ENCODE peak calls at places on chromosomes 13 and 19, in ten cellular contexts. One of them, this sample, is unnamed.

GRCh38 chr19:18388328-18389094 is 2.6 kb downstream of the GDF15 start:
- DNase-seq in fibroblast of lung: peak; percentile 54
- DNase-seq in pancreas: peak; percentile 93
- DNase-seq in K562: peak; percentile 92
- DNase-seq in neural progenitor cell: peak; percentile 84
- DNase-seq in astrocyte: no peak
- DNase-seq in left ventricle myocardium inferior: peak; percentile 83
- DNase-seq in body of pancreas: peak; percentile 85
- DNase-seq in tibial nerve: peak; percentile 61
- DNase-seq in thoracic aorta: peak; percentile 40
- DNase-seq in this sample: peak; percentile 85

GRCh38 chr19:18594824-18595373 is 6.3 kb downstream of the REX1BD start:
- DNase-seq in fibroblast of lung: no peak
- DNase-seq in left ventricle myocardium inferior: no peak
- DNase-seq in pancreas: no peak
- DNase-seq in K562: no peak
- DNase-seq in tibial nerve: no peak
- DNase-seq in thoracic aorta: no peak
- DNase-seq in neural progenitor cell: peak; percentile 33
- DNase-seq in astrocyte: no peak
- DNase-seq in body of pancreas: no peak
- DNase-seq in this sample: peak; percentile 48

GRCh38 chr19:53877361-53877766 is 4.6 kb upstream of the PRKCG start:
- DNase-seq in neural progenitor cell: no peak
- DNase-seq in astrocyte: no peak
- DNase-seq in pancreas: no peak
- DNase-seq in tibial nerve: no peak
- DNase-seq in body of pancreas: no peak
- DNase-seq in thoracic aorta: no peak
- DNase-seq in fibroblast of lung: no peak
- DNase-seq in K562: no peak
- DNase-seq in left ventricle myocardium inferior: no peak
- DNase-seq in this sample: no peak

GRCh38 chr13:98450495-98451167 is 126.3 kb downstream of the STK24 start:
- DNase-seq in astrocyte: peak; percentile 12
- DNase-seq in left ventricle myocardium inferior: peak; percentile 68
- DNase-seq in pancreas: peak; percentile 52
- DNase-seq in tibial nerve: no peak
- DNase-seq in fibroblast of lung: no peak
- DNase-seq in K562: no peak
- DNase-seq in neural progenitor cell: no peak
- DNase-seq in thoracic aorta: no peak
- DNase-seq in body of pancreas: no peak
- DNase-seq in this sample: no peak

GRCh38 chr13:46855166-46855565 is 41.7 kb downstream of the HTR2A start:
- DNase-seq in fibroblast of lung: no peak
- DNase-seq in K562: no peak
- DNase-seq in tibial nerve: no peak
- DNase-seq in pancreas: no peak
- DNase-seq in body of pancreas: no peak
- DNase-seq in neural progenitor cell: no peak
- DNase-seq in astrocyte: no peak
- DNase-seq in left ventricle myocardium inferior: no peak
- DNase-seq in thoracic aorta: no peak
- DNase-seq in this sample: no peak

GRCh38 chr13:95628488-95628887 is 16.0 kb downstream of the DZIP1 start:
- DNase-seq in fibroblast of lung: no peak
- DNase-seq in body of pancreas: no peak
- DNase-seq in K562: no peak
- DNase-seq in thoracic aorta: no peak
- DNase-seq in neural progenitor cell: no peak
- DNase-seq in pancreas: no peak
- DNase-seq in left ventricle myocardium inferior: no peak
- DNase-seq in tibial nerve: no peak
- DNase-seq in astrocyte: no peak
- DNase-seq in this sample: no peak

GRCh38 chr19:18489627-18490184 is 32.2 kb downstream of the ELL start:
- DNase-seq in astrocyte: no peak
- DNase-seq in pancreas: no peak
- DNase-seq in fibroblast of lung: no peak
- DNase-seq in neural progenitor cell: no peak
- DNase-seq in tibial nerve: no peak
- DNase-seq in body of pancreas: no peak
- DNase-seq in thoracic aorta: no peak
- DNase-seq in K562: no peak
- DNase-seq in left ventricle myocardium inferior: no peak
- DNase-seq in this sample: no peak

GRCh38 chr19:33194527-33194883 is 375 bp downstream of the LRP3 start:
- DNase-seq in neural progenitor cell: peak; percentile 47
- DNase-seq in fibroblast of lung: no peak
- DNase-seq in tibial nerve: no peak
- DNase-seq in astrocyte: no peak
- DNase-seq in left ventricle myocardium inferior: no peak
- DNase-seq in pancreas: peak; percentile 70
- DNase-seq in body of pancreas: no peak
- DNase-seq in thoracic aorta: no peak
- DNase-seq in K562: no peak
- DNase-seq in this sample: no peak

GRCh38 chr19:50050406-50051223 is 24.8 kb downstream of the ZNF473 start:
- DNase-seq in astrocyte: peak; percentile 60
- DNase-seq in K562: peak; percentile 90
- DNase-seq in pancreas: peak; percentile 66
- DNase-seq in body of pancreas: peak; percentile 86
- DNase-seq in thoracic aorta: peak; percentile 87
- DNase-seq in tibial nerve: peak; percentile 19
- DNase-seq in neural progenitor cell: peak; percentile 39
- DNase-seq in left ventricle myocardium inferior: peak; percentile 85
- DNase-seq in fibroblast of lung: peak; percentile 78
- DNase-seq in this sample: peak; percentile 79

GRCh38 chr13:37878496-37878895 is 8.9 kb upstream of the TRPC4 start:
- DNase-seq in thoracic aorta: no peak
- DNase-seq in body of pancreas: no peak
- DNase-seq in K562: no peak
- DNase-seq in pancreas: no peak
- DNase-seq in astrocyte: peak; percentile 24
- DNase-seq in tibial nerve: no peak
- DNase-seq in neural progenitor cell: no peak
- DNase-seq in fibroblast of lung: peak; percentile 15
- DNase-seq in left ventricle myocardium inferior: no peak
- DNase-seq in this sample: no peak

GRCh38 chr19:18193388-18194207 is 580 bp downstream of the MPV17L2 start:
- DNase-seq in left ventricle myocardium inferior: no peak
- DNase-seq in thoracic aorta: no peak
- DNase-seq in pancreas: no peak
- DNase-seq in tibial nerve: no peak
- DNase-seq in K562: peak; percentile 49
- DNase-seq in body of pancreas: no peak
- DNase-seq in neural progenitor cell: peak; percentile 45
- DNase-seq in fibroblast of lung: no peak
- DNase-seq in astrocyte: no peak
- DNase-seq in this sample: no peak

GRCh38 chr13:23183292-23183691 is 2.5 kb downstream of the SGCG start:
- DNase-seq in neural progenitor cell: no peak
- DNase-seq in thoracic aorta: no peak
- DNase-seq in K562: no peak
- DNase-seq in fibroblast of lung: no peak
- DNase-seq in left ventricle myocardium inferior: peak; percentile 41
- DNase-seq in tibial nerve: no peak
- DNase-seq in astrocyte: no peak
- DNase-seq in body of pancreas: no peak
- DNase-seq in pancreas: no peak
- DNase-seq in this sample: no peak

GRCh38 chr13:41054212-41054877 is 7.0 kb upstream of the WBP4 start:
- DNase-seq in neural progenitor cell: peak; percentile 57
- DNase-seq in body of pancreas: peak; percentile 44
- DNase-seq in left ventricle myocardium inferior: no peak
- DNase-seq in astrocyte: peak; percentile 61
- DNase-seq in thoracic aorta: no peak
- DNase-seq in fibroblast of lung: peak; percentile 71
- DNase-seq in pancreas: no peak
- DNase-seq in K562: peak; percentile 68
- DNase-seq in tibial nerve: no peak
- DNase-seq in this sample: no peak

GRCh38 chr13:78586706-78587105 is 16.6 kb downstream of the POU4F1 start:
- DNase-seq in neural progenitor cell: peak; percentile 91
- DNase-seq in body of pancreas: no peak
- DNase-seq in thoracic aorta: no peak
- DNase-seq in astrocyte: no peak
- DNase-seq in left ventricle myocardium inferior: no peak
- DNase-seq in fibroblast of lung: peak; percentile 8
- DNase-seq in pancreas: no peak
- DNase-seq in tibial nerve: no peak
- DNase-seq in K562: peak; percentile 49
- DNase-seq in this sample: no peak

GRCh38 chr19:54136086-54136863 is 1.3 kb upstream of the CNOT3 start:
- DNase-seq in K562: no peak
- DNase-seq in fibroblast of lung: peak; percentile 14
- DNase-seq in pancreas: no peak
- DNase-seq in left ventricle myocardium inferior: no peak
- DNase-seq in astrocyte: no peak
- DNase-seq in tibial nerve: no peak
- DNase-seq in thoracic aorta: no peak
- DNase-seq in neural progenitor cell: peak; percentile 63
- DNase-seq in body of pancreas: no peak
- DNase-seq in this sample: peak; percentile 34

GRCh38 chr13:100541882-100542545 is 46.6 kb downstream of the GGACT start:
- DNase-seq in astrocyte: no peak
- DNase-seq in neural progenitor cell: peak; percentile 41
- DNase-seq in left ventricle myocardium inferior: no peak
- DNase-seq in K562: no peak
- DNase-seq in fibroblast of lung: no peak
- DNase-seq in thoracic aorta: no peak
- DNase-seq in pancreas: no peak
- DNase-seq in tibial nerve: no peak
- DNase-seq in body of pancreas: no peak
- DNase-seq in this sample: peak; percentile 75

GRCh38 chr13:36453518-36453917 is 21.2 kb downstream of the CCNA1 start:
- DNase-seq in K562: no peak
- DNase-seq in body of pancreas: no peak
- DNase-seq in tibial nerve: no peak
- DNase-seq in astrocyte: no peak
- DNase-seq in fibroblast of lung: no peak
- DNase-seq in pancreas: no peak
- DNase-seq in left ventricle myocardium inferior: no peak
- DNase-seq in neural progenitor cell: peak; percentile 45
- DNase-seq in thoracic aorta: no peak
- DNase-seq in this sample: no peak

GRCh38 chr19:16462757-16463250 is 9.0 kb downstream of the EPS15L1 start:
- DNase-seq in neural progenitor cell: no peak
- DNase-seq in left ventricle myocardium inferior: peak; percentile 41
- DNase-seq in body of pancreas: no peak
- DNase-seq in thoracic aorta: no peak
- DNase-seq in tibial nerve: no peak
- DNase-seq in pancreas: no peak
- DNase-seq in K562: no peak
- DNase-seq in astrocyte: peak; percentile 18
- DNase-seq in fibroblast of lung: no peak
- DNase-seq in this sample: no peak

GRCh38 chr13:86906458-86906857 is 764.7 kb upstream of the SLITRK5 start:
- DNase-seq in body of pancreas: no peak
- DNase-seq in thoracic aorta: no peak
- DNase-seq in neural progenitor cell: no peak
- DNase-seq in astrocyte: peak; percentile 46
- DNase-seq in tibial nerve: no peak
- DNase-seq in pancreas: no peak
- DNase-seq in K562: no peak
- DNase-seq in fibroblast of lung: peak; percentile 23
- DNase-seq in left ventricle myocardium inferior: no peak
- DNase-seq in this sample: peak; percentile 65

GRCh38 chr19:46731007-46731501 is 14.1 kb upstream of the PRKD2 start:
- DNase-seq in tibial nerve: no peak
- DNase-seq in astrocyte: peak; percentile 96
- DNase-seq in K562: peak; percentile 87
- DNase-seq in thoracic aorta: no peak
- DNase-seq in body of pancreas: peak; percentile 65
- DNase-seq in left ventricle myocardium inferior: no peak
- DNase-seq in neural progenitor cell: no peak
- DNase-seq in fibroblast of lung: peak; percentile 91
- DNase-seq in pancreas: no peak
- DNase-seq in this sample: no peak
- H3K36me3 ChIP-seq in tibial nerve: no peaks in the 10 kb centered on the region
- H3K36me3 ChIP-seq in astrocyte: peaks cover 16% of the 10 kb centered on the region
- H3K36me3 ChIP-seq in K562: peaks cover 96% of the 10 kb centered on the region
- H3K36me3 ChIP-seq in thoracic aorta: peaks cover 64% of the 10 kb centered on the region
- H3K36me3 ChIP-seq in body of pancreas: no peaks in the 10 kb centered on the region
- H3K36me3 ChIP-seq in left ventricle myocardium inferior: peaks cover 96% of the 10 kb centered on the region
- H3K36me3 ChIP-seq in neural progenitor cell: peaks cover 4% of the 10 kb centered on the region
- H3K36me3 ChIP-seq in fibroblast of lung: peaks cover 50% of the 10 kb centered on the region
- H3K36me3 ChIP-seq in pancreas: peaks cover 13% of the 10 kb centered on the region
- H3K36me3 ChIP-seq in this sample: peaks cover 97% of the 10 kb centered on the region

GRCh38 chr19:35740423-35741215 is 1.6 kb downstream of the IGFLR1 start:
- DNase-seq in pancreas: peak; percentile 96
- DNase-seq in neural progenitor cell: peak; percentile 99
- DNase-seq in body of pancreas: peak; percentile 99
- DNase-seq in tibial nerve: peak; percentile 97
- DNase-seq in left ventricle myocardium inferior: peak; percentile 99
- DNase-seq in thoracic aorta: peak; percentile 96
- DNase-seq in fibroblast of lung: peak; percentile 95
- DNase-seq in K562: peak; percentile 99
- DNase-seq in astrocyte: peak; percentile 89
- DNase-seq in this sample: peak; percentile 99
- TF ChIP-seq CTCF in pancreas: no peak
- TF ChIP-seq CTCF in neural progenitor cell: peak; percentile 56
- TF ChIP-seq CTCF in body of pancreas: peak; percentile 32
- TF ChIP-seq CTCF in tibial nerve: no peak
- TF ChIP-seq CTCF in left ventricle myocardium inferior: peak; percentile 20
- TF ChIP-seq CTCF in thoracic aorta: peak; percentile 21
- TF ChIP-seq CTCF in fibroblast of lung: no peak
- TF ChIP-seq CTCF in K562: peak; percentile 46
- TF ChIP-seq CTCF in astrocyte: no peak
- TF ChIP-seq CTCF in this sample: no peak

GRCh38 chr13:45492538-45492937 is 27.8 kb downstream of the COG3 start:
- DNase-seq in pancreas: no peak
- DNase-seq in body of pancreas: no peak
- DNase-seq in neural progenitor cell: no peak
- DNase-seq in left ventricle myocardium inferior: no peak
- DNase-seq in fibroblast of lung: peak; percentile 67
- DNase-seq in K562: no peak
- DNase-seq in astrocyte: no peak
- DNase-seq in tibial nerve: no peak
- DNase-seq in thoracic aorta: no peak
- DNase-seq in this sample: no peak
- H3K36me3 ChIP-seq in pancreas: peaks cover 5% of the 10 kb centered on the region
- H3K36me3 ChIP-seq in body of pancreas: peaks cover 5% of the 10 kb centered on the region
- H3K36me3 ChIP-seq in neural progenitor cell: peaks cover 9% of the 10 kb centered on the region
- H3K36me3 ChIP-seq in left ventricle myocardium inferior: peaks cover 80% of the 10 kb centered on the region
- H3K36me3 ChIP-seq in fibroblast of lung: peaks cover 8% of the 10 kb centered on the region
- H3K36me3 ChIP-seq in K562: peaks cover 36% of the 10 kb centered on the region
- H3K36me3 ChIP-seq in astrocyte: peaks cover 36% of the 10 kb centered on the region
- H3K36me3 ChIP-seq in tibial nerve: no peaks in the 10 kb centered on the region
- H3K36me3 ChIP-seq in thoracic aorta: peaks cover 23% of the 10 kb centered on the region
- H3K36me3 ChIP-seq in this sample: peaks cover 28% of the 10 kb centered on the region

DNA sequence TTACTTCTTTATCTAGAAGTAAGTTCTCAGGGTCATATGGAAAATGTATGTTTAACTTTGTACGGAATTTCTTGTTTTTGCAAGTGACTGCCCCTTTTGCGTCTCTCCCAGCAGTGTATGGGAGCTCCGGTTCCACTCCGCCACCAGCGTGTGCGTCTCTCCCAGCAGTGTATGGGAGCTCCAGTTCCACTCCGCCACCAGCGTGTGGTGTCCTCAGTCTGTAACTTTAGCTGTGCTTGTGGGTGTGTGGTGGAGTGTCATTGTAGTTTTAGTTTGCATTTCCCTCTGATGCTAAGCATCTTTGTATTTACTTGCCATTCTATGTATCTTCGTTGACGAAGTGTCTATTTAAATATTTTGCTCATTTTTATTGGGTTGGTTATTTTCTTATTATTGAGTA is 2.4 kb downstream of the CUL4A start:
- DNase-seq in left ventricle myocardium inferior: no peak
- DNase-seq in pancreas: no peak
- DNase-seq in K562: peak; percentile 70
- DNase-seq in astrocyte: no peak
- DNase-seq in thoracic aorta: no peak
- DNase-seq in fibroblast of lung: no peak
- DNase-seq in body of pancreas: no peak
- DNase-seq in tibial nerve: no peak
- DNase-seq in neural progenitor cell: peak; percentile 51
- DNase-seq in this sample: peak; percentile 61
- TF ChIP-seq CTCF in left ventricle myocardium inferior: peak; percentile 16
- TF ChIP-seq CTCF in pancreas: no peak
- TF ChIP-seq CTCF in K562: peak; percentile 67
- TF ChIP-seq CTCF in astrocyte: no peak
- TF ChIP-seq CTCF in thoracic aorta: no peak
- TF ChIP-seq CTCF in fibroblast of lung: no peak
- TF ChIP-seq CTCF in body of pancreas: no peak
- TF ChIP-seq CTCF in tibial nerve: no peak
- TF ChIP-seq CTCF in neural progenitor cell: peak; percentile 25
- TF ChIP-seq CTCF in this sample: peak; percentile 78